ENCODE peak calls at places on chromosome 5, in six cellular contexts. O, L, Q, D, I and J are unnamed samples.
A peak's percentile ranks its signal among the peaks of the same experiment; 100 is the strongest.

GRCh38 chr5:111932628-111933027 is 175.6 kb upstream of the NREP start:
- DNase-seq in O (no peak), L (no peak), Q (no peak), D (peak; percentile 56), I (no peak), J (no peak)

GRCh38 chr5:159099049-159099760 is 511 bp downstream of the EBF1 start:
- DNase-seq in O (no peak), L (peak; percentile 62), Q (peak; percentile 33), D (peak; percentile 75), I (peak; percentile 14), J (peak; percentile 74)

GRCh38 chr5:123429993-123430392 is 6.8 kb upstream of the CEP120 start:
- DNase-seq in O (no peak), L (peak; percentile 69), Q (no peak), D (peak; percentile 97), I (no peak), J (no peak)

GRCh38 chr5:31819926-31820516 is 181.1 kb downstream of the PDZD2 start:
- DNase-seq in O (no peak), L (no peak), Q (no peak), D (no peak), I (no peak), J (no peak)

GRCh38 chr5:79448336-79448735 is 65.6 kb downstream of the HOMER1 start:
- DNase-seq in O (no peak), L (no peak), Q (no peak), D (peak; percentile 70), I (no peak), J (no peak)

GRCh38 chr5:15500326-15500958 is 462 bp downstream of the FBXL7 start:
- DNase-seq in O (no peak), L (peak; percentile 40), Q (peak; percentile 34), D (peak; percentile 55), I (no peak), J (peak; percentile 85)

GRCh38 chr5:157930710-157931109 is 71.8 kb upstream of the CLINT1 start:
- DNase-seq in O (no peak), L (no peak), Q (peak; percentile 66), D (no peak), I (peak; percentile 78), J (peak; percentile 75)

GRCh38 chr5:31585519-31586270 is 53.2 kb upstream of the PDZD2 start:
- DNase-seq in O (no peak), L (no peak), Q (no peak), D (no peak), I (no peak), J (no peak)

GRCh38 chr5:88236866-88237642 is 31.6 kb downstream of the TMEM161B start:
- DNase-seq in O (no peak), L (no peak), Q (no peak), D (peak; percentile 25), I (no peak), J (no peak)

GRCh38 chr5:14594378-14595074 is 12.9 kb downstream of the OTULINL start:
- DNase-seq in O (no peak), L (no peak), Q (no peak), D (no peak), I (no peak), J (no peak)

GRCh38 chr5:160262665-160263064 is 33.4 kb downstream of the FABP6 start:
- DNase-seq in O (no peak), L (peak; percentile 42), Q (no peak), D (peak; percentile 25), I (no peak), J (no peak)

GRCh38 chr5:139875957-139876356 is 80.3 kb downstream of the PSD2 start:
- DNase-seq in O (no peak), L (no peak), Q (no peak), D (no peak), I (no peak), J (no peak)

GRCh38 chr5:136191304-136192014 is 1.5 kb downstream of the SMIM32 start:
- DNase-seq in O (no peak), L (peak; percentile 46), Q (peak; percentile 38), D (peak; percentile 59), I (no peak), J (no peak)

GRCh38 chr5:133925866-133926488 is 42.4 kb downstream of the C5orf15 start:
- DNase-seq in O (no peak), L (no peak), Q (no peak), D (no peak), I (no peak), J (no peak)

GRCh38 chr5:171863928-171864327 is 78.3 kb downstream of the SMIM23 start:
- DNase-seq in O (no peak), L (no peak), Q (no peak), D (peak; percentile 42), I (no peak), J (no peak)

GRCh38 chr5:170254056-170254455 is 21.3 kb downstream of the C5orf58 start:
- DNase-seq in O (peak; percentile 71), L (no peak), Q (no peak), D (no peak), I (no peak), J (no peak)
- H3K27ac ChIP-seq in O (peak overlapping the region; percentile 70), L (no peak overlapping the region), Q (no peak overlapping the region), D (no peak overlapping the region), I (peak overlapping the region; percentile 52), J (no peak overlapping the region)

GRCh38 chr5:132500931-132501628 is 10.5 kb upstream of the IRF1 start:
- DNase-seq in O (peak; percentile 74), L (peak; percentile 88), Q (peak; percentile 65), D (peak; percentile 80), I (peak; percentile 69), J (peak; percentile 79)

GRCh38 chr5:132499440-132500243 is 9.1 kb upstream of the IRF1 start:
- DNase-seq in O (no peak), L (peak; percentile 7), Q (no peak), D (no peak), I (peak; percentile 22), J (peak; percentile 51)

GRCh38 chr5:132501629-132501956 is 11.0 kb upstream of the IRF1 start:
- DNase-seq in O (no peak), L (no peak), Q (no peak), D (no peak), I (no peak), J (no peak)

GRCh38 chr5:132498686-132499271 is 8.2 kb upstream of the IRF1 start:
- DNase-seq in O (no peak), L (peak; percentile 3), Q (no peak), D (no peak), I (no peak), J (no peak)

DNA sequence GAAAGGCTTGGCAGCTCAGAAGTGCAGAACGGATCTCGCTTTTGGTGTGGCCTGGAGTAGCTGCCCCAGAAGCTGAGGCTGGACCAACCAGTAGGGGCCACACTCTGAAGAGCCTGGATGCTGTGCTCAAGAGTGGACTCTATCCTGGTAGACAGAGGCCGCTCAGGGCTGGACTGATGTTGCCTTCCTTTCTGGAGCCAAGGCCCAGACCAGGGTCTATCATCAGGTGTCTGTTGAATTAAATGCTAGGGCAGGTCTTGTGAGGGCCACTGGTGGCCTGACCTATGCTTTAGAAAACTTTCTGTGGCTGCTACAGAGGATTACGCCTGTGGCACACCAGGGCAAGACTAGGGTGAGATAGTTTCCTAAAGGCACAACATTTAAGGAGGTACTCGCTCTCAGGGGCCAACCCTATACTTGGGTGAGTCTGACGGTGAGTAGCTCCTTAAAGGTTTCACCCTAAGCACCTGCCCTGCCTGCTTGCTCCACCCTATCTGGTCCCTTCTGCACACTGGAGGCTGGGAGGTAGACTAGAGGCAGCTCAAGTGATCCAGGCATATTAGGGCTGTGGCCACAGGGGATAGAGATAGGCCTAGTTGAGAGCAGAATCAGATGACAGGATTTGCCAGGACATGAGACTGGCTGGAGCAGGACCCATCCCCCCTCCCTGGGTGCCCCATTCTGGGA is 9.8 kb upstream of the IRF1 start:
- DNase-seq in O (no peak), L (peak; percentile 10), Q (peak; percentile 20), D (no peak), I (no peak), J (no peak)
- H3K27ac ChIP-seq in O (no peak overlapping the region), L (peak overlapping the region; percentile 79), Q (peak overlapping the region; percentile 81), D (no peak overlapping the region), I (peak overlapping the region; percentile 96), J (peak overlapping the region; percentile 1)

GRCh38 chr5:179271301-179271650 is 74.0 kb downstream of the ADAMTS2 start:
- DNase-seq in O (no peak), L (no peak), Q (peak; percentile 10), D (no peak), I (no peak), J (no peak)
- H3K27ac ChIP-seq in O (no peak overlapping the region), L (peak overlapping the region; percentile 62), Q (no peak overlapping the region), D (no peak overlapping the region), I (no peak overlapping the region), J (no peak overlapping the region)

DNA sequence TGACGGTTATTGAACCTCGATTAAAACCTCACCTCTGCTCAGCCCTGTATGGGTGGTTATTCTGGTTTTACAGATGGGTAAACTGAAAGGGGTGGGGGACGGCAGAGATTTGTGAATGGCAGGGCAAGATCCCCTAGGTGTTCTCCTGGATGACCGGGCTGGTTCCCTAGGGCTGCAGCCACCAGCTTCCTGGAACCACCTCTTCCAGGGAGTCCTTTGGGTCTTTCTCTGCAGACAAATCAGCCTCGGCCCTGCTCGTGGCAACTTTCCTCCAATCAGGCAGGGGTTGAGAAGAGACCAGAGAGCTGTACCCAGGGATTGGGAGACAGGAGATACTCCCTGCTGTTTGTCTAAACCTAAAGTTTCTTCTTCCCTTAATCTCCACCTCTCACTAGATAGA is 5.2 kb upstream of the MSX2 start:
- DNase-seq in O (no peak), L (no peak), Q (no peak), D (no peak), I (no peak), J (no peak)
- H3K27ac ChIP-seq in O (no peak overlapping the region), L (no peak overlapping the region), Q (no peak overlapping the region), D (no peak overlapping the region), I (no peak overlapping the region), J (no peak overlapping the region)

GRCh38 chr5:93894471-93895354 is 153.3 kb upstream of the POU5F2 start:
- DNase-seq in O (no peak), L (peak; percentile 6), Q (no peak), D (peak; percentile 17), I (no peak), J (no peak)

GRCh38 chr5:93893050-93893449 is 151.7 kb upstream of the POU5F2 start:
- DNase-seq in O (no peak), L (no peak), Q (no peak), D (no peak), I (no peak), J (no peak)

GRCh38 chr5:93892481-93892880 is 151.1 kb upstream of the POU5F2 start:
- DNase-seq in O (no peak), L (no peak), Q (no peak), D (peak; percentile 14), I (no peak), J (no peak)

GRCh38 chr5:93890657-93891056 is 149.3 kb upstream of the POU5F2 start:
- DNase-seq in O (no peak), L (peak; percentile 14), Q (no peak), D (no peak), I (no peak), J (no peak)

GRCh38 chr5:93891491-93892480 is 150.4 kb upstream of the POU5F2 start:
- DNase-seq in O (no peak), L (no peak), Q (no peak), D (no peak), I (no peak), J (no peak)
- H3K27ac ChIP-seq in O (no peak overlapping the region), L (no peak overlapping the region), Q (no peak overlapping the region), D (no peak overlapping the region), I (no peak overlapping the region), J (no peak overlapping the region)

DNA sequence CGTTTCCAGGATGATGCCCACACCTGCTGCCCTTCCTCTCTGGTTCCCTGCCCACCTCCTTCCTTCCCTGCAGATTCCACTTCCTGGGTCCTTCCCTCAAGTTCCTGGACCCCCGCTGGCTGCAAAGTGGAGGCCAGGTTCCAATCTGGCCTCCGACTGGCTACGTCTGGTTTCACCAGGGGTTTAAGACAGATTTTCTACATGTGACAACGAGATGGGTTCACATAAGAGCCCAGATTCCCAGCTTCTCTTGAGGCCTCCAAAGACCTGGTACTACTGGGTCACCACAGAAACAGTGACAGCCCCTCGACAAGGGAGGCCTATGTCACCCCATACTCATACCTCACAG is 2.1 kb downstream of the MGAT4B start:
- DNase-seq in O (no peak), L (no peak), Q (no peak), D (no peak), I (no peak), J (no peak)
- H3K27ac ChIP-seq in O (no peak overlapping the region), L (peak overlapping the region; percentile 99), Q (peak overlapping the region; percentile 95), D (no peak overlapping the region), I (peak overlapping the region; percentile 93), J (no peak overlapping the region)